ENCODE peak calls at places on chromosome 18, in six cellular contexts. S, M, V, Q, K and N are unnamed samples. For H3K36me3, the result is how much of the 10 kb centered on the place peaks cover.

GRCh38 chr18:22432672-22433137 is 15.0 kb upstream of the CTAGE1 start:
- DNase-seq in S (no peak), M (no peak), V (no peak), Q (no peak), K (peak), N (peak)

GRCh38 chr18:9596257-9596656 is 18.1 kb downstream of the PPP4R1 start:
- DNase-seq in S (no peak), M (no peak), V (no peak), Q (no peak), K (no peak), N (no peak)

GRCh38 chr18:57003342-57003741 is 143.5 kb upstream of the BOD1L2 start:
- DNase-seq in S (no peak), M (no peak), V (no peak), Q (no peak), K (no peak), N (no peak)

GRCh38 chr18:33316146-33316587 is 124.4 kb downstream of the CCDC178 start:
- DNase-seq in S (no peak), M (no peak), V (peak), Q (no peak), K (no peak), N (no peak)

GRCh38 chr18:72985686-72986085 is 117.9 kb upstream of the NETO1 start:
- DNase-seq in S (no peak), M (no peak), V (no peak), Q (no peak), K (no peak), N (no peak)

GRCh38 chr18:79394438-79395307 is 1.1 kb upstream of the NFATC1 start:
- DNase-seq in S (no peak), M (peak), V (peak), Q (no peak), K (peak), N (no peak)

GRCh38 chr18:46706968-46707367 is 49.9 kb downstream of the ST8SIA5 start:
- DNase-seq in S (no peak), M (no peak), V (no peak), Q (peak), K (no peak), N (no peak)

GRCh38 chr18:36025025-36025424 is 42.3 kb downstream of the RPRD1A start:
- DNase-seq in S (no peak), M (peak), V (no peak), Q (no peak), K (peak), N (no peak)

GRCh38 chr18:76564636-76565237 is 69.7 kb upstream of the ZNF516 start:
- DNase-seq in S (no peak), M (no peak), V (no peak), Q (no peak), K (no peak), N (no peak)
- H3K4me3 ChIP-seq in S (peak), M (peak), V (no peak), Q (no peak), K (no peak), N (no peak)

GRCh38 chr18:13549879-13550231 is 176.5 kb downstream of the FAM210A start:
- DNase-seq in S (no peak), M (no peak), V (no peak), Q (no peak), K (no peak), N (no peak)

GRCh38 chr18:13548944-13549878 is 177.1 kb downstream of the FAM210A start:
- DNase-seq in S (no peak), M (no peak), V (no peak), Q (no peak), K (no peak), N (no peak)

GRCh38 chr18:13551305-13551603 is 175.1 kb downstream of the FAM210A start:
- DNase-seq in S (no peak), M (no peak), V (no peak), Q (no peak), K (no peak), N (no peak)

GRCh38 chr18:13551841-13552733 is 174.3 kb downstream of the FAM210A start:
- DNase-seq in S (no peak), M (no peak), V (no peak), Q (no peak), K (no peak), N (no peak)

GRCh38 chr18:13550446-13551304 is 175.7 kb downstream of the FAM210A start:
- DNase-seq in S (no peak), M (no peak), V (no peak), Q (no peak), K (no peak), N (no peak)
- H3K9ac ChIP-seq in S (no peak), M (no peak), V (no peak), Q (no peak), K (no peak), N (no peak)

DNA sequence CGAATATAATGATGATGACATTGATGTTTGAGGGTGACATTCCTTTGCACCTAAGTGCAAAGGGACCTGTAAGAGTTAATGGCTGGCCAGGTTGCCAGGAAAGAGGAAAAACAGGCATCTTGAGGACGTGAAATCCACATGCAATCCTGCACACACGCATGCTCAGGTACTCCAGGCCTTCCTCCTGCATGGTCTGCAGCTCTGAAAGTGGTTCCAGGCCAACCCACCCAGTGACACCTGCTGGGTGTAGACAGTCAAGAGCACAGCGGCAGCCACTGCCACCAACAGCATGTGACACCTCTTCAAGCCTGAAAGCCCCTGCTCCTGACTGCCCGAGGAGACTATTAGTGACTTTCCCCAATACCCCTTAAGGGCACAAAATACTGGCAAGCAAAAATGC is 101.6 kb downstream of the PIEZO2 start:
- DNase-seq in S (no peak), M (no peak), V (no peak), Q (no peak), K (no peak), N (no peak)
- H3K36me3 ChIP-seq in S (under half), M (under half), V (under half), Q (under half), K (under half), N (under half)

GRCh38 chr18:11040823-11041712 is 108.3 kb downstream of the PIEZO2 start:
- DNase-seq in S (no peak), M (no peak), V (peak), Q (peak), K (peak), N (peak)
- H3K4me3 ChIP-seq in S (no peak), M (no peak), V (no peak), Q (peak), K (no peak), N (no peak)

GRCh38 chr18:49492694-49493033 is 5.6 kb upstream of the C18orf32 start:
- DNase-seq in S (no peak), M (no peak), V (no peak), Q (no peak), K (no peak), N (no peak)

GRCh38 chr18:49490246-49490762 is 3.3 kb upstream of the C18orf32 start:
- DNase-seq in S (no peak), M (no peak), V (no peak), Q (no peak), K (no peak), N (no peak)

GRCh38 chr18:49491534-49491856 is 4.5 kb upstream of the C18orf32 start:
- DNase-seq in S (no peak), M (no peak), V (no peak), Q (no peak), K (no peak), N (no peak)

GRCh38 chr18:49494660-49495059 is 7.6 kb upstream of the C18orf32 start:
- DNase-seq in S (no peak), M (no peak), V (no peak), Q (no peak), K (no peak), N (no peak)

GRCh38 chr18:49491857-49492693 is 5.0 kb upstream of the C18orf32 start:
- DNase-seq in S (peak), M (peak), V (peak), Q (peak), K (peak), N (peak)
- H3K9ac ChIP-seq in S (peak), M (peak), V (peak), Q (peak), K (peak), N (peak)

GRCh38 chr18:48408727-48409590 is at the start of gene ZBTB7C:
- DNase-seq in S (no peak), M (no peak), V (peak), Q (no peak), K (no peak), N (peak)

GRCh38 chr18:48407358-48407757 is 1.8 kb downstream of the ZBTB7C start:
- DNase-seq in S (no peak), M (no peak), V (no peak), Q (no peak), K (no peak), N (no peak)

GRCh38 chr18:48410095-48410920 is 1.1 kb upstream of the ZBTB7C start:
- DNase-seq in S (no peak), M (no peak), V (peak), Q (peak), K (peak), N (peak)

GRCh38 chr18:48408111-48408726 is 964 bp downstream of the ZBTB7C start:
- DNase-seq in S (no peak), M (no peak), V (peak), Q (no peak), K (no peak), N (peak)

DNA sequence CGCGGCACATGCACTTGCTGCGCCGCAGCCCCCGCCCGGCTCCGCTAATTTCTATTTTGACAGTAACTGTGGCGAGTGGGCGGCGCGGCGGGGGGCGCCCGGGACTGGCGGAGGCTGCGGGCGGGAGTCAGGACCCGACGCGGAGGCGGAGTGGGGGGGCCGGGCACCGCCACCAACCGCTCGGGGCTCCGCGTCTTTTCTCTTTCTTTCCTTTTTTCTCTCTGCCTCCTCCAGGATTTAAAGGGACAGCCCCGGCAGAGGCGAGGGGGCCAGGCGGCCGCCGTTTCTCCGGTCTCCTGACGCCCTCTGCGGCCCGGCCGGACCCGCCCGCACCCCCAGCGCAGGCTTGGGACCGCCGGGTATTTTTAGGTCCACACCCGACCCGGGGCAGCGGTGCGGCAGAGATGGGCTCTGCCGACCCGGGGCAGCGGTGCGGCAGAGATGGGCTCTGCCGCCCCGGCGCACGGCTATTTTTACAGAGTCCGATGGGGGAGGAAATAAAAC is 460 bp upstream of the ZBTB7C start:
- DNase-seq in S (no peak), M (no peak), V (no peak), Q (no peak), K (no peak), N (peak)
- H3K36me3 ChIP-seq in S (under half), M (under half), V (under half), Q (under half), K (under half), N (under half)

DNA sequence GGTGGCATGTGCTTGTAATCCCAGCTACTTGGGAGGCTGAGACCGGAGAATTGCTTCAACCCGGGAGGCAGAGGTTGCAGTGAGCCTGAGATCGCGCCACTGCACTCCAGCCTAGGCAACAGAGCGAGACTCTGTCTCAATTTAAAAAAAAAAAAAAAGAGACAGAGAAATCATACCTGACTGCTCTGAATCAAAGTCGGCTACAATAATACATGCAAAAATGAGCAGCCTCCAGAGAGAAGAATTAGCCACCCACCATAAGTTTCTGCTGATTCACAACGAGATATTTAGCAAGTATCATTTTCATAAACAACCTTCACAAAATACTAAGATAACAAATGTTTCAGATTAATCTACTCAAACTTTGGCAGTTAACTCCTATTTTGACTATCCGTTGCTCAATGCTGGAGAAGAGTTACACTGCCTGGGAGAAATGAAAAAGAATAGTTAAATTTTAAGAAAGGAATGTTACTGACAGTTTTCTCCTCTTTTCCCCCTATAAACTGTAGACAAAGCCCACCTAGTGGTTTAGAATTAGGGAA is 1.5 kb downstream of the OSBPL1A start:
- DNase-seq in S (no peak), M (no peak), V (no peak), Q (no peak), K (peak), N (no peak)
- H3K4me3 ChIP-seq in S (no peak), M (peak), V (peak), Q (no peak), K (no peak), N (no peak)